ENCODE peak calls at places on chromosomes 5 and 9, in five cellular contexts. One of them, this sample, is unnamed.

GRCh38 chr5:50300878-50301277 is 140.2 kb downstream of the EMB start:
- DNase-seq in suprapubic skin: no peak
- DNase-seq in astrocyte of the spinal cord: no peak
- DNase-seq in GM12865: no peak
- DNase-seq in thoracic aorta: no peak
- DNase-seq in this sample: no peak

GRCh38 chr5:114362197-114362976 is 517 bp downstream of the KCNN2 start:
- DNase-seq in suprapubic skin: no peak
- DNase-seq in astrocyte of the spinal cord: no peak
- DNase-seq in GM12865: peak
- DNase-seq in thoracic aorta: no peak
- DNase-seq in this sample: no peak

GRCh38 chr5:132744659-132745058 is 2.6 kb upstream of the CCNI2 start:
- DNase-seq in suprapubic skin: no peak
- DNase-seq in astrocyte of the spinal cord: no peak
- DNase-seq in GM12865: no peak
- DNase-seq in thoracic aorta: no peak
- DNase-seq in this sample: no peak

GRCh38 chr5:120396186-120396585 is 67.9 kb upstream of the PRR16 start:
- DNase-seq in suprapubic skin: no peak
- DNase-seq in astrocyte of the spinal cord: peak
- DNase-seq in GM12865: no peak
- DNase-seq in thoracic aorta: no peak
- DNase-seq in this sample: peak

GRCh38 chr9:108645520-108645919 is 210.3 kb downstream of the ACTL7B start:
- DNase-seq in suprapubic skin: no peak
- DNase-seq in astrocyte of the spinal cord: no peak
- DNase-seq in GM12865: no peak
- DNase-seq in thoracic aorta: no peak
- DNase-seq in this sample: peak

GRCh38 chr5:67154518-67155206 is 41.9 kb downstream of the CD180 start:
- DNase-seq in suprapubic skin: no peak
- DNase-seq in astrocyte of the spinal cord: no peak
- DNase-seq in GM12865: no peak
- DNase-seq in thoracic aorta: no peak
- DNase-seq in this sample: no peak

GRCh38 chr9:123003467-123003866 is 30.0 kb upstream of the GPR21 start:
- DNase-seq in suprapubic skin: no peak
- DNase-seq in astrocyte of the spinal cord: peak
- DNase-seq in GM12865: no peak
- DNase-seq in thoracic aorta: no peak
- DNase-seq in this sample: peak

GRCh38 chr5:39948867-39949468 is 524.2 kb upstream of the DAB2 start:
- DNase-seq in suprapubic skin: no peak
- DNase-seq in astrocyte of the spinal cord: peak
- DNase-seq in GM12865: peak
- DNase-seq in thoracic aorta: no peak
- DNase-seq in this sample: peak

GRCh38 chr9:22079873-22080341 is 70.8 kb upstream of the CDKN2B start:
- DNase-seq in suprapubic skin: no peak
- DNase-seq in astrocyte of the spinal cord: peak
- DNase-seq in GM12865: peak
- DNase-seq in thoracic aorta: no peak
- DNase-seq in this sample: peak

GRCh38 chr5:56128166-56128565 is 105.0 kb downstream of the ANKRD55 start:
- DNase-seq in suprapubic skin: no peak
- DNase-seq in astrocyte of the spinal cord: no peak
- DNase-seq in GM12865: peak
- DNase-seq in thoracic aorta: no peak
- DNase-seq in this sample: no peak

GRCh38 chr9:129703667-129704355 is 38.4 kb downstream of the PRRX2 start:
- DNase-seq in suprapubic skin: peak
- DNase-seq in astrocyte of the spinal cord: no peak
- DNase-seq in GM12865: no peak
- DNase-seq in thoracic aorta: peak
- DNase-seq in this sample: peak

GRCh38 chr9:121849554-121849953 is 198.1 kb downstream of the DAB2IP start:
- DNase-seq in suprapubic skin: no peak
- DNase-seq in astrocyte of the spinal cord: no peak
- DNase-seq in GM12865: no peak
- DNase-seq in thoracic aorta: no peak
- DNase-seq in this sample: no peak

GRCh38 chr5:144467795-144468194 is 297.1 kb downstream of the KCTD16 start:
- DNase-seq in suprapubic skin: no peak
- DNase-seq in astrocyte of the spinal cord: peak
- DNase-seq in GM12865: no peak
- DNase-seq in thoracic aorta: no peak
- DNase-seq in this sample: peak

GRCh38 chr5:74693176-74693575 is 8.1 kb downstream of the HEXB start:
- DNase-seq in suprapubic skin: no peak
- DNase-seq in astrocyte of the spinal cord: no peak
- DNase-seq in GM12865: no peak
- DNase-seq in thoracic aorta: no peak
- DNase-seq in this sample: no peak

GRCh38 chr9:98365227-98365669 is 109.8 kb upstream of the TBC1D2 start:
- DNase-seq in suprapubic skin: no peak
- DNase-seq in astrocyte of the spinal cord: no peak
- DNase-seq in GM12865: peak
- DNase-seq in thoracic aorta: no peak
- DNase-seq in this sample: peak

GRCh38 chr9:6944896-6945295 is 187.1 kb downstream of the KDM4C start:
- DNase-seq in suprapubic skin: no peak
- DNase-seq in astrocyte of the spinal cord: peak
- DNase-seq in GM12865: no peak
- DNase-seq in thoracic aorta: no peak
- DNase-seq in this sample: peak

GRCh38 chr5:148790545-148791333 is 35.7 kb upstream of the ADRB2 start:
- DNase-seq in suprapubic skin: no peak
- DNase-seq in astrocyte of the spinal cord: peak
- DNase-seq in GM12865: no peak
- DNase-seq in thoracic aorta: no peak
- DNase-seq in this sample: no peak

GRCh38 chr9:135879237-135879601 is 28.1 kb downstream of the CAMSAP1 start:
- DNase-seq in suprapubic skin: no peak
- DNase-seq in astrocyte of the spinal cord: no peak
- DNase-seq in GM12865: no peak
- DNase-seq in thoracic aorta: no peak
- DNase-seq in this sample: no peak

GRCh38 chr9:121743441-121744001 is 92.1 kb downstream of the DAB2IP start:
- DNase-seq in suprapubic skin: peak
- DNase-seq in astrocyte of the spinal cord: peak
- DNase-seq in GM12865: no peak
- DNase-seq in thoracic aorta: peak
- DNase-seq in this sample: peak

GRCh38 chr9:137029058-137029922 is 1.3 kb upstream of the ABCA2 start:
- DNase-seq in suprapubic skin: peak
- DNase-seq in astrocyte of the spinal cord: no peak
- DNase-seq in GM12865: peak
- DNase-seq in thoracic aorta: no peak
- DNase-seq in this sample: peak

GRCh38 chr5:150397749-150398431 is 14.8 kb downstream of the CD74 start:
- DNase-seq in suprapubic skin: no peak
- DNase-seq in astrocyte of the spinal cord: no peak
- DNase-seq in GM12865: no peak
- DNase-seq in thoracic aorta: no peak
- DNase-seq in this sample: no peak

GRCh38 chr9:130997395-130997684 is 11.6 kb upstream of the LAMC3 start:
- DNase-seq in suprapubic skin: no peak
- DNase-seq in astrocyte of the spinal cord: no peak
- DNase-seq in GM12865: no peak
- DNase-seq in thoracic aorta: no peak
- DNase-seq in this sample: no peak

GRCh38 chr5:71782771-71783770 is 64.0 kb downstream of the CARTPT start:
- DNase-seq in suprapubic skin: peak
- DNase-seq in astrocyte of the spinal cord: peak
- DNase-seq in GM12865: peak
- DNase-seq in thoracic aorta: peak
- DNase-seq in this sample: peak
- H3K4me3 ChIP-seq in suprapubic skin: peak
- H3K4me3 ChIP-seq in astrocyte of the spinal cord: no peak
- H3K4me3 ChIP-seq in GM12865: no peak
- H3K4me3 ChIP-seq in thoracic aorta: peak
- H3K4me3 ChIP-seq in this sample: peak

DNA sequence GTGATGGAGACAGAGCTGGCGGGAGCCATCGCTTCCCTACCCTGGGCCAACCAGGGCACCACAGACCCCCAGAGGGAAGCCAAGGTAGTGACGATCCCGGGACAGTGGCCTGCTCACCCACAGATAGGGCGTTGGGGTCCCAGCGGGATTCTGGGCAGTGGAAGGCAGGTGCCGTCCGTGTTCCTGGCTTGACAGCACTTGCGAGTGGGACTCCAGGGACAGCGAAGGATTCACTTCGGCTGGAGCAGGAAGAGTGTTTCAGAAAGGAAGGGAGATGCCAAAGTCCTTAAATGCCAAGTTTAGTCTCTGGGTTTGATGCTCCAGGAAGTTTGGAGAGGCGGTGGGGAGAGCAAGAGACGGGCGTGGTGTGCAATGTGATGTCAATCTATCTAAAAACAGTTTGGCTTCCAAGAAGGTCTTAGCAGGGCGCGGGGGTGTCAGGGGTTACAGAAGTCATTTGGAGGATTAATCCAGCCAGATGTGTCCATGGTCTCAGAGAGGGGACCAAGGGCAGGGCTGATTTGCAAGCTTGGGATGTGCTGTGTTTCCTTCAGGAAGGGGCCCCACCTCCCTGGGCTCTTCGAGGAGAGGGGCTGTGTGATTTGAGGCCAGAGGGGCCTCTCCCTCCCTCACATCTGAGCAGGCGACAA is 74.9 kb downstream of the NTNG2 start:
- DNase-seq in suprapubic skin: no peak
- DNase-seq in astrocyte of the spinal cord: no peak
- DNase-seq in GM12865: no peak
- DNase-seq in thoracic aorta: no peak
- DNase-seq in this sample: no peak
- TF ChIP-seq CTCF in suprapubic skin: no peak
- TF ChIP-seq CTCF in astrocyte of the spinal cord: no peak
- TF ChIP-seq CTCF in GM12865: no peak
- TF ChIP-seq CTCF in thoracic aorta: no peak
- TF ChIP-seq CTCF in this sample: no peak

DNA sequence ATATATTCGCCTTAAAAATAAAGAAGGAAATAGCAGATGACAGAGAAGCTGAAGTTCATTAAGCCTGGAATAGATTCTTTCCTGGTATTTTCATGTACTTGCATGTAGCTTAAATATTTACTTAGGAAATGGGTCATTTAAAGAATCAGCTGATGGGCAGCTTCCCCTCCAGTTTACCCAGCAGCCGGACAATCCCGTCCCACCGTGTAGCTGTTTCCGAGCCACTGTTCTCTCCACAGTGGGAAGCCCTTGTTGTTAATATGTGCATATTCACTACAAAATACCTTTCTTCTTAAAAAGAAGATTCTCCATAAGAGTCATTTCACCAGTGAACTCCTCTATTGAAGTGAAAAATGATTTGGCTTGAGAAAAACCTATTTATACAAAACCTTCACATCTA is 187.0 kb downstream of the FANCC start:
- DNase-seq in suprapubic skin: no peak
- DNase-seq in astrocyte of the spinal cord: no peak
- DNase-seq in GM12865: no peak
- DNase-seq in thoracic aorta: no peak
- DNase-seq in this sample: no peak
- H3K4me3 ChIP-seq in suprapubic skin: no peak
- H3K4me3 ChIP-seq in astrocyte of the spinal cord: no peak
- H3K4me3 ChIP-seq in GM12865: no peak
- H3K4me3 ChIP-seq in thoracic aorta: no peak
- H3K4me3 ChIP-seq in this sample: no peak

GRCh38 chr9:95284152-95284551 is 33.4 kb downstream of the FANCC start:
- DNase-seq in suprapubic skin: no peak
- DNase-seq in astrocyte of the spinal cord: no peak
- DNase-seq in GM12865: no peak
- DNase-seq in thoracic aorta: no peak
- DNase-seq in this sample: no peak

GRCh38 chr9:95285307-95285706 is 32.2 kb downstream of the FANCC start:
- DNase-seq in suprapubic skin: no peak
- DNase-seq in astrocyte of the spinal cord: no peak
- DNase-seq in GM12865: no peak
- DNase-seq in thoracic aorta: no peak
- DNase-seq in this sample: no peak

GRCh38 chr9:95286151-95286550 is 31.4 kb downstream of the FANCC start:
- DNase-seq in suprapubic skin: no peak
- DNase-seq in astrocyte of the spinal cord: peak
- DNase-seq in GM12865: no peak
- DNase-seq in thoracic aorta: no peak
- DNase-seq in this sample: no peak

GRCh38 chr9:95283678-95284077 is 33.8 kb downstream of the FANCC start:
- DNase-seq in suprapubic skin: no peak
- DNase-seq in astrocyte of the spinal cord: no peak
- DNase-seq in GM12865: no peak
- DNase-seq in thoracic aorta: no peak
- DNase-seq in this sample: no peak

GRCh38 chr9:95284667-95285066 is 32.8 kb downstream of the FANCC start:
- DNase-seq in suprapubic skin: no peak
- DNase-seq in astrocyte of the spinal cord: no peak
- DNase-seq in GM12865: no peak
- DNase-seq in thoracic aorta: no peak
- DNase-seq in this sample: no peak
- TF ChIP-seq CTCF in suprapubic skin: no peak
- TF ChIP-seq CTCF in astrocyte of the spinal cord: no peak
- TF ChIP-seq CTCF in GM12865: no peak
- TF ChIP-seq CTCF in thoracic aorta: no peak
- TF ChIP-seq CTCF in this sample: no peak

DNA sequence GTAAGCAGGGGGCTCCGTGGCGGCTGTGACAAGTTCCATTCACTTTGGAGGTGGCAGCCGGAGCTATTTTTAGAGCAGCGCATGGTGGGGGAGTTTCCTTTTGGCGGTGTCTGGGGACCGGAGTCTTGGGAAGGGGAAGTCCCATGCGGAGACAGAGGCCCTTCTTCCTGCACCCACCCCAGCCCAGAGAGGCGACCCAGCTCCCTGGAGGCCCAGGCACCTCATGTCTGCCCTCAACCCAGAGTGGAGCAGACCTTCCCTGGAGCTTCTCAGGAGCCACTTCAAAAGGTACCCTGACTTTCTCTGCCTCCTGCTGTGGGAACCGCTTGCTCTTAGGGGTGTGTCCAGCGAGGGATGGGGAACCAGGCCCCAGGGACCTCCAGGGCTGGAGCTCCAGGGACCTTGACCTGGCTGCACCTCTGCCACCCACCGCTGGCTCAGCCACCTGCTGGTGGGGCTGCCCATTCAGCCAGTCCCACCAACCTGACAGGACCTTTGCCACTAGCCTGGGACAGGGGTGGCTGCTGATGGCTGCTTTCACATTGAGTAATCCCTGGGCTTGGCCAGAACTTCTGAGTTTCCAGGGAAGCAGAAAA is 34.1 kb downstream of the NEK6 start:
- DNase-seq in suprapubic skin: no peak
- DNase-seq in astrocyte of the spinal cord: no peak
- DNase-seq in GM12865: peak
- DNase-seq in thoracic aorta: no peak
- DNase-seq in this sample: no peak
- H3K4me3 ChIP-seq in suprapubic skin: no peak
- H3K4me3 ChIP-seq in astrocyte of the spinal cord: no peak
- H3K4me3 ChIP-seq in GM12865: peak
- H3K4me3 ChIP-seq in thoracic aorta: peak
- H3K4me3 ChIP-seq in this sample: no peak

GRCh38 chr5:131386779-131387178 is 122.9 kb downstream of the CDC42SE2 start:
- DNase-seq in suprapubic skin: no peak
- DNase-seq in astrocyte of the spinal cord: peak
- DNase-seq in GM12865: no peak
- DNase-seq in thoracic aorta: no peak
- DNase-seq in this sample: no peak
- TF ChIP-seq CTCF in suprapubic skin: no peak
- TF ChIP-seq CTCF in astrocyte of the spinal cord: no peak
- TF ChIP-seq CTCF in GM12865: no peak
- TF ChIP-seq CTCF in thoracic aorta: no peak
- TF ChIP-seq CTCF in this sample: no peak

This sample was measured in AG10803.